ENCODE peak calls at places on chromosomes 2 and 18, in four cellular contexts. One of them, this sample, is unnamed.

GRCh38 chr18:3119401-3120323 is 100.1 kb downstream of the MYOM1 start:
- DNase-seq in kidney epithelial cell: no peak
- DNase-seq in NCI-H2029 treated with DMSO at 0.1 percent for 48 hours: no peak
- DNase-seq in NCI-H1092: no peak
- DNase-seq in this sample: no peak

GRCh38 chr2:238370482-238371372 is 50.4 kb downstream of the TRAF3IP1 start:
- DNase-seq in kidney epithelial cell: no peak
- DNase-seq in NCI-H2029 treated with DMSO at 0.1 percent for 48 hours: peak; percentile 40
- DNase-seq in NCI-H1092: peak; percentile 11
- DNase-seq in this sample: peak; percentile 46

GRCh38 chr2:3492951-3493609 is 26.3 kb downstream of the ADI1 start:
- DNase-seq in kidney epithelial cell: peak; percentile 39
- DNase-seq in NCI-H2029 treated with DMSO at 0.1 percent for 48 hours: no peak
- DNase-seq in NCI-H1092: no peak
- DNase-seq in this sample: no peak

GRCh38 chr2:31429759-31430438 is 15.4 kb upstream of the XDH start:
- DNase-seq in kidney epithelial cell: peak; percentile 65
- DNase-seq in NCI-H2029 treated with DMSO at 0.1 percent for 48 hours: peak; percentile 26
- DNase-seq in NCI-H1092: no peak
- DNase-seq in this sample: no peak

GRCh38 chr2:226125151-226125550 is 674.5 kb downstream of the IRS1 start:
- DNase-seq in kidney epithelial cell: no peak
- DNase-seq in NCI-H2029 treated with DMSO at 0.1 percent for 48 hours: no peak
- DNase-seq in NCI-H1092: no peak
- DNase-seq in this sample: no peak

GRCh38 chr2:85255456-85255812 is 72.4 kb downstream of the TGOLN2 start:
- DNase-seq in kidney epithelial cell: no peak
- DNase-seq in NCI-H2029 treated with DMSO at 0.1 percent for 48 hours: no peak
- DNase-seq in NCI-H1092: peak; percentile 51
- DNase-seq in this sample: no peak

GRCh38 chr2:66306488-66306887 is 128.4 kb upstream of the MEIS1 start:
- DNase-seq in kidney epithelial cell: no peak
- DNase-seq in NCI-H2029 treated with DMSO at 0.1 percent for 48 hours: no peak
- DNase-seq in NCI-H1092: no peak
- DNase-seq in this sample: no peak

GRCh38 chr2:233245406-233245805 is 6.1 kb upstream of the ATG16L1 start:
- DNase-seq in kidney epithelial cell: no peak
- DNase-seq in NCI-H2029 treated with DMSO at 0.1 percent for 48 hours: no peak
- DNase-seq in NCI-H1092: no peak
- DNase-seq in this sample: no peak

GRCh38 chr2:71001592-71002570 is 7.2 kb upstream of the TEX261 start:
- DNase-seq in kidney epithelial cell: no peak
- DNase-seq in NCI-H2029 treated with DMSO at 0.1 percent for 48 hours: no peak
- DNase-seq in NCI-H1092: no peak
- DNase-seq in this sample: peak; percentile 24

GRCh38 chr18:69161383-69162028 is 239.2 kb upstream of the DOK6 start:
- DNase-seq in kidney epithelial cell: no peak
- DNase-seq in NCI-H2029 treated with DMSO at 0.1 percent for 48 hours: no peak
- DNase-seq in NCI-H1092: no peak
- DNase-seq in this sample: no peak

GRCh38 chr2:175690113-175690716 is 311.9 kb downstream of the LNPK start:
- DNase-seq in kidney epithelial cell: peak; percentile 19
- DNase-seq in NCI-H2029 treated with DMSO at 0.1 percent for 48 hours: peak; percentile 44
- DNase-seq in NCI-H1092: peak; percentile 26
- DNase-seq in this sample: no peak

GRCh38 chr2:170394988-170395387 is 217.0 kb downstream of the MYO3B start:
- DNase-seq in kidney epithelial cell: no peak
- DNase-seq in NCI-H2029 treated with DMSO at 0.1 percent for 48 hours: no peak
- DNase-seq in NCI-H1092: no peak
- DNase-seq in this sample: no peak

GRCh38 chr2:54724560-54725342 is 1.3 kb downstream of the EML6 start:
- DNase-seq in kidney epithelial cell: no peak
- DNase-seq in NCI-H2029 treated with DMSO at 0.1 percent for 48 hours: peak; percentile 10
- DNase-seq in NCI-H1092: no peak
- DNase-seq in this sample: peak; percentile 30